ENCODE peak calls at places on chromosomes 11 and 22, in nine cellular contexts. N is cardiac muscle cell, C is GM23338, W is stomach, A is AG04449, F is neural progenitor cell, E is GM06990, V is heart right ventricle, Q is lower lobe of right lung. K is an unnamed sample.

GRCh38 chr11:120747801-120748484 is 236.4 kb downstream of the GRIK4 start:
- DNase-seq in C (no peak), Q (no peak), W (no peak), F (no peak), A (no peak), E (no peak), N (no peak), V (no peak), K (no peak)

GRCh38 chr11:10742460-10743208 is 8.4 kb upstream of the CTR9 start:
- DNase-seq in V (no peak), F (no peak), Q (no peak), A (no peak), E (peak; percentile 8), C (no peak), W (no peak), N (peak; percentile 33), K (peak; percentile 21)

GRCh38 chr11:66950113-66950535 is 8.1 kb downstream of the PC start:
- DNase-seq in W (peak; percentile 78), V (no peak), E (no peak), C (peak; percentile 35), A (no peak), Q (no peak), F (no peak), N (peak; percentile 63), K (no peak)

GRCh38 chr11:103850419-103851165 is 185.8 kb upstream of the DDI1 start:
- DNase-seq in W (no peak), N (no peak), F (no peak), C (no peak), V (no peak), E (no peak), A (no peak), Q (no peak), K (no peak)

GRCh38 chr11:37963440-37963839 is 1365.4 kb upstream of the RAG2 start:
- DNase-seq in W (no peak), N (no peak), Q (no peak), C (peak; percentile 41), V (no peak), E (no peak), A (no peak), F (peak; percentile 27), K (no peak)

GRCh38 chr11:65529475-65530156 is 4.7 kb downstream of the SCYL1 start:
- DNase-seq in E (no peak), F (no peak), N (no peak), C (no peak), V (no peak), W (no peak), A (no peak), Q (no peak), K (no peak)

GRCh38 chr11:126305699-126306098 is 1.8 kb downstream of the DCPS start:
- DNase-seq in N (no peak), W (no peak), V (no peak), C (no peak), E (no peak), F (no peak), Q (no peak), A (no peak), K (no peak)

GRCh38 chr11:131624526-131624925 is 254.1 kb downstream of the NTM start:
- DNase-seq in N (no peak), Q (no peak), V (no peak), E (no peak), C (no peak), W (no peak), A (no peak), F (no peak), K (no peak)

GRCh38 chr11:69654001-69654659 is 13.2 kb downstream of the CCND1 start:
- DNase-seq in W (no peak), Q (no peak), N (no peak), E (no peak), C (no peak), V (no peak), A (no peak), F (no peak), K (no peak)

GRCh38 chr11:70578831-70579230 is 180.5 kb downstream of the CTTN start:
- DNase-seq in W (no peak), F (no peak), Q (no peak), V (no peak), E (no peak), A (no peak), N (no peak), C (no peak), K (no peak)

GRCh38 chr22:47062126-47062525 is 299.7 kb downstream of the TBC1D22A start:
- DNase-seq in C (no peak), V (no peak), E (no peak), A (no peak), N (no peak), W (no peak), F (no peak), Q (no peak), K (no peak)

GRCh38 chr11:2217211-2218081 is 45.8 kb upstream of the TH start:
- DNase-seq in N (no peak), V (no peak), E (no peak), Q (peak; percentile 44), F (no peak), W (no peak), A (no peak), C (no peak), K (no peak)

GRCh38 chr22:25120093-25120561 is 79.5 kb upstream of the CRYBB3 start:
- DNase-seq in N (peak; percentile 14), V (no peak), F (peak; percentile 72), C (peak; percentile 59), Q (peak; percentile 49), A (no peak), E (no peak), W (peak; percentile 77), K (no peak)

GRCh38 chr22:48703265-48703941 is 1124.3 kb downstream of the BRD1 start:
- DNase-seq in V (no peak), W (no peak), C (no peak), N (no peak), A (no peak), Q (peak; percentile 52), F (no peak), E (no peak), K (no peak)

DNA sequence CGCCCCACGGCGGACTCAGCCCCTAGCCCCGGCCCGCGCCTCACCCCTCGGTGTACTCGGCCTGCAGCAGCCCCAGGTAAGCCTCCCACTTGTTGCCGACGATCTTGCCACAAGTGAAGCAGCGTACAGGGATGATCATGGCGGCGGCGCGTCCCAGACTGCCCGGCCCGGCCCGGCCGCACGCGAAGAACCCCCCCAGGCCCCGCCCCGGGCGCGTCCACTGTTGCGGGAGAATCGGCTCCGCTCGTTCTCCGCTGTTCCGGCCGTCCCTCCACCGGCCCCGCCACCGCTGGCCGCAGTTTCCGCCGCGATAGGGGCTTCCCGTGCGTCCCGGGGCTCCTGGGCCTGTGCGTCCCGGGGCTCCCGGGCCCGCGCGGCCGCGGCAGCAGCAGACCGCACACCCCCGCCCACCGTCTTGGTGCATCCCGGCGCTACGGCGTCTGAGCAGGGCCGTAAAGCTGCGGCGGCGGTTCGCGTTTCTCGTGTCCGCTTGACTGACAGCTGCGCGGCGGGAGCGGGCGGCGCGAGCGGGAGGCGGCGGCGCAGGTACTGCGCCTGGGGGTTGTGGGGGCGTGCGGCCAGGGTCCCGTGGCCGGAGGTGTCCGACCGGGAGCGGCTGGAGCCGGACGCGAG is at the start of the genes POLR2L and TSPAN4:
- DNase-seq in A (no peak), Q (peak; percentile 95), F (peak; percentile 97), V (peak; percentile 91), W (peak; percentile 91), E (peak; percentile 93), C (peak; percentile 96), N (peak; percentile 94), K (peak; percentile 62)
- H3K4me3 ChIP-seq in A (peak within 1 kb of the TSS; percentile 86), Q (peak within 1 kb of the TSS; percentile 99), F (peak within 1 kb of the TSS; percentile 96), V (peak within 1 kb of the TSS; percentile 71), W (peak within 1 kb of the TSS; percentile 99), E (peak within 1 kb of the TSS; percentile 97), C (peak within 1 kb of the TSS; percentile 98), N (peak within 1 kb of the TSS; percentile 98), K (peak within 1 kb of the TSS; percentile 98)

GRCh38 chr11:61580292-61580888 is 486 bp downstream of the SYT7 start:
- DNase-seq in V (no peak), C (peak; percentile 45), N (no peak), E (no peak), Q (no peak), F (peak; percentile 45), A (no peak), W (no peak), K (no peak)
- H3K4me3 ChIP-seq in V (peak overlapping the region; percentile 61), C (peak overlapping the region; percentile 80), N (peak overlapping the region; percentile 42), E (no peak overlapping the region), Q (peak overlapping the region; percentile 57), F (peak overlapping the region; percentile 59), A (no peak overlapping the region), W (peak overlapping the region; percentile 66), K (peak overlapping the region; percentile 41)

GRCh38 chr22:45335021-45335818 is 25.5 kb downstream of the FAM118A start:
- DNase-seq in A (no peak), E (no peak), F (peak; percentile 66), W (no peak), N (no peak), V (peak; percentile 83), Q (no peak), C (peak; percentile 79), K (no peak)
- H3K4me3 ChIP-seq in A (no peak overlapping the region), E (no peak overlapping the region), F (no peak overlapping the region), W (no peak overlapping the region), N (no peak overlapping the region), V (no peak overlapping the region), Q (no peak overlapping the region), C (no peak overlapping the region), K (no peak overlapping the region)

GRCh38 chr11:117815262-117815803 is 9.2 kb downstream of the FXYD2 start:
- DNase-seq in N (no peak), C (no peak), Q (peak; percentile 76), E (peak; percentile 84), F (no peak), A (no peak), W (no peak), V (peak; percentile 40), K (no peak)

GRCh38 chr11:117814766-117815261 is 9.7 kb downstream of the FXYD2 start:
- DNase-seq in C (no peak), Q (peak; percentile 82), W (peak; percentile 81), A (no peak), F (peak; percentile 56), V (peak; percentile 66), E (peak; percentile 87), N (peak; percentile 42), K (no peak)

GRCh38 chr11:117817213-117818035 is 7.1 kb downstream of the FXYD2 start:
- DNase-seq in C (peak; percentile 88), E (no peak), Q (peak; percentile 83), A (no peak), W (peak; percentile 79), N (peak; percentile 83), V (peak; percentile 82), F (peak; percentile 89), K (peak; percentile 62)

GRCh38 chr11:117816846-117817212 is 7.7 kb downstream of the FXYD2 start:
- DNase-seq in V (no peak), F (no peak), Q (no peak), N (no peak), E (peak; percentile 66), A (no peak), C (no peak), W (no peak), K (no peak)

DNA sequence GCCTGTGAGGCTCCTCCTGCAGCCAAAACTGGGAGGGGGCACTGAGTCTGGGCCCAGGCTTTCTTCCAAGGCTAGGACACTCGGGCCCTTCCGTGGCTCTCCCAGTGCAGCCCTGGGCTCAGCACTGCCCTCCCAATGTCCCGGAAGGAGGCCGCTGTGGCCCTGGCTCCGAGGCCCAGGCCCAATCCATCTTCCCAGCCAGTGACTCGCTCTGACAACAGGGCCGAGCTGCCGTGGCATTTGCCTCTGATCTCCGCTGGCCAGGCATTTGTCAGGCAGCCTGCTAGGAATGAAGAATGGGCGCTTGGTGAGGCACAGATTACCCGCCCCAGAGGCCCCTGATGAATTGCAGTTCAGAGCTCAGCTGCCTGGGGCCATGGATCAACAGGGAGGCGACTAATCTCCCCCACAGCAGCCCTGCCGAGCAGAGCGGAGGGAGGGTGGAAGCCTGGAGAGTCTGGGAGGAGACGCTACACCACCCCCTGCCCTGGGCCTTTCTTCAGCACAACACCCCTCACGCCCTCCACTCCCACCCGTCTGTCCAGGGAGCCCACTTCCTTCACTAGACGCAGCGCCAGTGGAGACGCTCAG is 8.3 kb downstream of the FXYD2 start:
- DNase-seq in N (peak; percentile 30), Q (no peak), F (peak; percentile 88), W (no peak), A (no peak), V (peak; percentile 26), C (peak; percentile 32), E (peak; percentile 55), K (no peak)
- H3K4me3 ChIP-seq in N (no peak overlapping the region), Q (no peak overlapping the region), F (no peak overlapping the region), W (peak overlapping the region; percentile 22), A (no peak overlapping the region), V (no peak overlapping the region), C (no peak overlapping the region), E (peak overlapping the region; percentile 26), K (no peak overlapping the region)

K was measured in HFF-Myc.